ENCODE peak calls at places on chromosome 18, in eight cellular contexts. One of them, this sample, is unnamed.

GRCh38 chr18:50091495-50092249 is 103.3 kb downstream of the MYO5B start:
- DNase-seq in tibial artery: no peak
- DNase-seq in astrocyte of the spinal cord: no peak
- DNase-seq in mucosa of descending colon: peak
- DNase-seq in right atrium auricular region: no peak
- DNase-seq in WTC11: no peak
- DNase-seq in OCI-LY7: no peak
- DNase-seq in AG10803: no peak
- DNase-seq in this sample: no peak

GRCh38 chr18:63705401-63705800 is 2.6 kb downstream of the SERPINB11 start:
- DNase-seq in astrocyte of the spinal cord: no peak
- DNase-seq in mucosa of descending colon: no peak
- DNase-seq in WTC11: no peak
- DNase-seq in right atrium auricular region: no peak
- DNase-seq in OCI-LY7: no peak
- DNase-seq in tibial artery: no peak
- DNase-seq in AG10803: no peak
- DNase-seq in this sample: no peak

GRCh38 chr18:12779456-12779855 is 76.6 kb downstream of the PSMG2 start:
- DNase-seq in AG10803: no peak
- DNase-seq in OCI-LY7: no peak
- DNase-seq in WTC11: no peak
- DNase-seq in astrocyte of the spinal cord: no peak
- DNase-seq in right atrium auricular region: peak
- DNase-seq in tibial artery: no peak
- DNase-seq in mucosa of descending colon: no peak
- DNase-seq in this sample: no peak

GRCh38 chr18:63974991-63975390 is 5.1 kb downstream of the SERPINB8 start:
- DNase-seq in tibial artery: no peak
- DNase-seq in mucosa of descending colon: peak
- DNase-seq in OCI-LY7: peak
- DNase-seq in astrocyte of the spinal cord: peak
- DNase-seq in WTC11: no peak
- DNase-seq in AG10803: peak
- DNase-seq in right atrium auricular region: no peak
- DNase-seq in this sample: no peak

GRCh38 chr18:61825386-61825785 is 67.4 kb downstream of the RNF152 start:
- DNase-seq in right atrium auricular region: no peak
- DNase-seq in OCI-LY7: no peak
- DNase-seq in astrocyte of the spinal cord: peak
- DNase-seq in tibial artery: no peak
- DNase-seq in mucosa of descending colon: no peak
- DNase-seq in WTC11: no peak
- DNase-seq in AG10803: peak
- DNase-seq in this sample: no peak

GRCh38 chr18:48729421-48729820 is 190.6 kb downstream of the CTIF start:
- DNase-seq in WTC11: no peak
- DNase-seq in AG10803: peak
- DNase-seq in mucosa of descending colon: no peak
- DNase-seq in astrocyte of the spinal cord: peak
- DNase-seq in tibial artery: no peak
- DNase-seq in right atrium auricular region: no peak
- DNase-seq in OCI-LY7: no peak
- DNase-seq in this sample: no peak

GRCh38 chr18:13826209-13826608 is 2.3 kb downstream of the MC5R start:
- DNase-seq in AG10803: no peak
- DNase-seq in mucosa of descending colon: no peak
- DNase-seq in right atrium auricular region: no peak
- DNase-seq in astrocyte of the spinal cord: no peak
- DNase-seq in tibial artery: no peak
- DNase-seq in WTC11: no peak
- DNase-seq in OCI-LY7: no peak
- DNase-seq in this sample: no peak

GRCh38 chr18:79558196-79559120 is 121.1 kb upstream of the CTDP1 start:
- DNase-seq in WTC11: no peak
- DNase-seq in astrocyte of the spinal cord: no peak
- DNase-seq in mucosa of descending colon: no peak
- DNase-seq in AG10803: no peak
- DNase-seq in right atrium auricular region: no peak
- DNase-seq in tibial artery: peak
- DNase-seq in OCI-LY7: no peak
- DNase-seq in this sample: peak

GRCh38 chr18:54843302-54843701 is 15.0 kb downstream of the RAB27B start:
- DNase-seq in astrocyte of the spinal cord: peak
- DNase-seq in WTC11: no peak
- DNase-seq in right atrium auricular region: no peak
- DNase-seq in AG10803: peak
- DNase-seq in OCI-LY7: no peak
- DNase-seq in tibial artery: no peak
- DNase-seq in mucosa of descending colon: no peak
- DNase-seq in this sample: no peak

GRCh38 chr18:48308755-48309154 is 100.4 kb downstream of the ZBTB7C start:
- DNase-seq in WTC11: no peak
- DNase-seq in tibial artery: no peak
- DNase-seq in OCI-LY7: no peak
- DNase-seq in AG10803: no peak
- DNase-seq in mucosa of descending colon: no peak
- DNase-seq in astrocyte of the spinal cord: no peak
- DNase-seq in right atrium auricular region: no peak
- DNase-seq in this sample: no peak

GRCh38 chr18:56315363-56315762 is 323.0 kb downstream of the TXNL1 start:
- DNase-seq in WTC11: no peak
- DNase-seq in tibial artery: no peak
- DNase-seq in OCI-LY7: no peak
- DNase-seq in mucosa of descending colon: no peak
- DNase-seq in astrocyte of the spinal cord: peak
- DNase-seq in AG10803: peak
- DNase-seq in right atrium auricular region: no peak
- DNase-seq in this sample: no peak

GRCh38 chr18:48819781-48820482 is 130.8 kb downstream of the SMAD7 start:
- DNase-seq in AG10803: no peak
- DNase-seq in WTC11: peak
- DNase-seq in OCI-LY7: no peak
- DNase-seq in mucosa of descending colon: no peak
- DNase-seq in tibial artery: peak
- DNase-seq in right atrium auricular region: peak
- DNase-seq in astrocyte of the spinal cord: no peak
- DNase-seq in this sample: peak

GRCh38 chr18:5983479-5983878 is 88.2 kb upstream of the TMEM200C start:
- DNase-seq in right atrium auricular region: no peak
- DNase-seq in AG10803: no peak
- DNase-seq in tibial artery: no peak
- DNase-seq in mucosa of descending colon: no peak
- DNase-seq in WTC11: no peak
- DNase-seq in OCI-LY7: no peak
- DNase-seq in astrocyte of the spinal cord: no peak
- DNase-seq in this sample: no peak

GRCh38 chr18:73908323-73908722 is 239.3 kb downstream of the FBXO15 start:
- DNase-seq in mucosa of descending colon: no peak
- DNase-seq in astrocyte of the spinal cord: peak
- DNase-seq in WTC11: peak
- DNase-seq in OCI-LY7: no peak
- DNase-seq in tibial artery: no peak
- DNase-seq in right atrium auricular region: no peak
- DNase-seq in AG10803: peak
- DNase-seq in this sample: no peak

GRCh38 chr18:39839782-39840181 is 2115.3 kb upstream of the PIK3C3 start:
- DNase-seq in OCI-LY7: no peak
- DNase-seq in tibial artery: no peak
- DNase-seq in right atrium auricular region: no peak
- DNase-seq in astrocyte of the spinal cord: peak
- DNase-seq in WTC11: no peak
- DNase-seq in AG10803: no peak
- DNase-seq in mucosa of descending colon: no peak
- DNase-seq in this sample: no peak

GRCh38 chr18:38545071-38545470 is 979.5 kb upstream of the CELF4 start:
- DNase-seq in OCI-LY7: no peak
- DNase-seq in WTC11: peak
- DNase-seq in AG10803: no peak
- DNase-seq in right atrium auricular region: no peak
- DNase-seq in mucosa of descending colon: peak
- DNase-seq in astrocyte of the spinal cord: no peak
- DNase-seq in tibial artery: no peak
- DNase-seq in this sample: no peak

GRCh38 chr18:5510109-5510846 is 33.5 kb downstream of the EPB41L3 start:
- DNase-seq in OCI-LY7: no peak
- DNase-seq in tibial artery: no peak
- DNase-seq in AG10803: no peak
- DNase-seq in astrocyte of the spinal cord: peak
- DNase-seq in right atrium auricular region: no peak
- DNase-seq in WTC11: no peak
- DNase-seq in mucosa of descending colon: no peak
- DNase-seq in this sample: no peak

GRCh38 chr18:48293954-48294893 is 115.0 kb downstream of the ZBTB7C start:
- DNase-seq in mucosa of descending colon: no peak
- DNase-seq in OCI-LY7: no peak
- DNase-seq in tibial artery: no peak
- DNase-seq in astrocyte of the spinal cord: no peak
- DNase-seq in right atrium auricular region: peak
- DNase-seq in AG10803: no peak
- DNase-seq in WTC11: no peak
- DNase-seq in this sample: peak

GRCh38 chr18:13597068-13597467 is 129.3 kb downstream of the FAM210A start:
- DNase-seq in astrocyte of the spinal cord: no peak
- DNase-seq in AG10803: no peak
- DNase-seq in right atrium auricular region: no peak
- DNase-seq in tibial artery: no peak
- DNase-seq in WTC11: no peak
- DNase-seq in mucosa of descending colon: no peak
- DNase-seq in OCI-LY7: peak
- DNase-seq in this sample: no peak

GRCh38 chr18:63981719-63982118 is 11.8 kb downstream of the SERPINB8 start:
- DNase-seq in astrocyte of the spinal cord: no peak
- DNase-seq in right atrium auricular region: no peak
- DNase-seq in mucosa of descending colon: no peak
- DNase-seq in OCI-LY7: no peak
- DNase-seq in tibial artery: no peak
- DNase-seq in AG10803: no peak
- DNase-seq in WTC11: no peak
- DNase-seq in this sample: no peak

GRCh38 chr18:26925313-26925712 is 59.8 kb upstream of the AQP4 start:
- DNase-seq in AG10803: no peak
- DNase-seq in right atrium auricular region: no peak
- DNase-seq in astrocyte of the spinal cord: no peak
- DNase-seq in tibial artery: no peak
- DNase-seq in OCI-LY7: no peak
- DNase-seq in mucosa of descending colon: no peak
- DNase-seq in WTC11: no peak
- DNase-seq in this sample: no peak

GRCh38 chr18:36688020-36688965 is 140.5 kb downstream of the TPGS2 start:
- DNase-seq in AG10803: peak
- DNase-seq in mucosa of descending colon: peak
- DNase-seq in tibial artery: peak
- DNase-seq in right atrium auricular region: peak
- DNase-seq in astrocyte of the spinal cord: peak
- DNase-seq in WTC11: peak
- DNase-seq in OCI-LY7: peak
- DNase-seq in this sample: no peak
- TF ChIP-seq CTCF in AG10803: peak
- TF ChIP-seq CTCF in mucosa of descending colon: peak
- TF ChIP-seq CTCF in tibial artery: peak
- TF ChIP-seq CTCF in right atrium auricular region: peak
- TF ChIP-seq CTCF in astrocyte of the spinal cord: peak
- TF ChIP-seq CTCF in WTC11: peak
- TF ChIP-seq CTCF in OCI-LY7: peak
- TF ChIP-seq CTCF in this sample: peak

DNA sequence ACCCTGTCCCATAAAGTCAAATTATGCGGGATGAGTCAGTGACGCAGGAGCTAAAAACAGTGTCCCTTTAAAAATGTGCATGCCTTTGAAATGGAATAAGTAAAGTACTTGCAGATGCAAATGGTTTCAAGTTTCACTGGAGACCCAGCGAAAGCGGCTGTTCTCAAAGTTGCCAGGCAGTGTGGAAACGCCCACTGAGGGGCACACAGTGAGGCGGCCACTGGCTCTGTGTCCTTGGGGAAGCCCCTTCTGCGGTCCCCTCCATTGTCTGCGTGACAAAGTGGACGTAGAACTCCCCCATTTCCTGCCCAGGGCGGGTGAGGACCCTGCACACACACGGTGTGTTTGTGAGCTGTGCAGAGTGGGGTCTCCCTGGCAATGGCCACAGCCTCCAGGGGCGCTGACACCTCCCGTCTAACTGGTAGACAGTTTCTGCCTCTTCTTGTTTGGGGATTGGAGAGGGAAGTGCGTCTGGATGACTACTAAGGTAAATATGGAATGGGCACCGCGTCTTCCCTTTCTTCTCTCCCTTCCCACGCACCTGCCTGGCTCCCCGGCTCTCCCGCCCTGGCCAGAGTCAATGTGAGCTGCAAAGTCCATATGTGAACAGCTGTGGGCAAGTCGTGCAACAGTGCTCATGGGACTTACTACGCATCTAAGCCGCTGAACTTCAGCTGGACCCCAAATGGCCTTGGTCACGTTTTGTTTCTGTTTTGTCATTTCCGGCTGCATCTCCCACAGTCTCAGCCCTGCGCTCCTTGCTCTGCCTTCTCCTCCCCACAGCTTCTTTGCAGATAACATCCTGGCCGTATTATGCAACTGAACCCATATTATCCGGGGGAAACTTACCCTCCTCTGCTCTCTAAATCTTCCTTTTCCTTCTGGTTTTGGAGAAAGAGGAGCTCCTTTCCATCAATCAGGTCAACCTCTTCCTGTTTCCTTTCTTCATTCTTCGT is 33.7 kb upstream of the ZNF516 start:
- DNase-seq in WTC11: no peak
- DNase-seq in right atrium auricular region: no peak
- DNase-seq in OCI-LY7: no peak
- DNase-seq in tibial artery: peak
- DNase-seq in mucosa of descending colon: peak
- DNase-seq in astrocyte of the spinal cord: peak
- DNase-seq in AG10803: peak
- DNase-seq in this sample: no peak
- TF ChIP-seq CTCF in WTC11: no peak
- TF ChIP-seq CTCF in right atrium auricular region: no peak
- TF ChIP-seq CTCF in OCI-LY7: no peak
- TF ChIP-seq CTCF in tibial artery: no peak
- TF ChIP-seq CTCF in mucosa of descending colon: no peak
- TF ChIP-seq CTCF in astrocyte of the spinal cord: peak
- TF ChIP-seq CTCF in AG10803: peak
- TF ChIP-seq CTCF in this sample: no peak

GRCh38 chr18:58194028-58194427 is 150.0 kb downstream of the NEDD4L start:
- DNase-seq in tibial artery: no peak
- DNase-seq in OCI-LY7: no peak
- DNase-seq in astrocyte of the spinal cord: no peak
- DNase-seq in WTC11: peak
- DNase-seq in right atrium auricular region: no peak
- DNase-seq in AG10803: no peak
- DNase-seq in mucosa of descending colon: no peak
- DNase-seq in this sample: no peak
- TF ChIP-seq CTCF in tibial artery: no peak
- TF ChIP-seq CTCF in OCI-LY7: no peak
- TF ChIP-seq CTCF in astrocyte of the spinal cord: peak
- TF ChIP-seq CTCF in WTC11: peak
- TF ChIP-seq CTCF in right atrium auricular region: peak
- TF ChIP-seq CTCF in AG10803: peak
- TF ChIP-seq CTCF in mucosa of descending colon: no peak
- TF ChIP-seq CTCF in this sample: peak

DNA sequence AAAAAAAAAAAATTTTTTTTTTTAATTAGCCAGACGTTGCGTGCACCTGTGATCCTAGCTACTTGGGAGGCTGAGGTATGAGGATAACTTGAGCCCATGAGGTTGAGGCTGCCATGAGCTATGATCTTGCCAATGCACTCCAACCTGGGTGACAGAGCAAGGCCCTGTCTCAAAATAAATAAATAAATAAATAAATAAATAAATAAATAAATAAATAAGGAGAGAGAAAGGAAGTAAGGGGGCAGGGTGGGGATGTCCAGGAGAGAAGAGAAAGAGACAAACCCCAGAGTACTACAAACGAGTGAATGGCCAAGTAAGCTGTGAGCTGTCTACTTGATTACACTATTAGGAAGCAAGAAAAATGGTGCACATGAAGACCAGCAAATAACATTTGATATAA is 7.7 kb upstream of the PMAIP1 start:
- DNase-seq in tibial artery: no peak
- DNase-seq in AG10803: no peak
- DNase-seq in WTC11: no peak
- DNase-seq in OCI-LY7: no peak
- DNase-seq in astrocyte of the spinal cord: no peak
- DNase-seq in mucosa of descending colon: no peak
- DNase-seq in right atrium auricular region: no peak
- DNase-seq in this sample: no peak
- TF ChIP-seq CTCF in tibial artery: no peak
- TF ChIP-seq CTCF in AG10803: no peak
- TF ChIP-seq CTCF in WTC11: no peak
- TF ChIP-seq CTCF in OCI-LY7: no peak
- TF ChIP-seq CTCF in astrocyte of the spinal cord: no peak
- TF ChIP-seq CTCF in mucosa of descending colon: no peak
- TF ChIP-seq CTCF in right atrium auricular region: no peak
- TF ChIP-seq CTCF in this sample: no peak